ENCODE peak calls at places on chromosomes 1 and 21, in eight cellular contexts. R is esophagus squamous epithelium, W is epithelial cell of esophagus, O is heart right ventricle, J is fibroblast of mammary gland, T is fibroblast of pulmonary artery, B is astrocyte of the cerebellum, A is cardiac fibroblast. Q is an unnamed sample.

GRCh38 chr1:181704556-181704955 is 221.2 kb downstream of the CACNA1E start:
- DNase-seq in R (no peak), W (no peak), O (no peak), J (no peak), T (no peak), B (peak; percentile 6), A (no peak), Q (no peak)

GRCh38 chr1:195345149-195345548 is 1263.1 kb downstream of the KCNT2 start:
- DNase-seq in R (no peak), W (peak; percentile 38), O (no peak), J (no peak), T (no peak), B (no peak), A (no peak), Q (no peak)

GRCh38 chr1:3676581-3677410 is 24.5 kb downstream of the TP73 start:
- DNase-seq in R (no peak), W (no peak), O (no peak), J (no peak), T (no peak), B (no peak), A (no peak), Q (no peak)

GRCh38 chr1:6358144-6358624 is 35.4 kb downstream of the ACOT7 start:
- DNase-seq in R (no peak), W (peak; percentile 75), O (no peak), J (peak; percentile 21), T (peak; percentile 41), B (no peak), A (peak; percentile 22), Q (no peak)

GRCh38 chr1:89179343-89179742 is 3.5 kb upstream of the GBP7 start:
- DNase-seq in R (no peak), W (no peak), O (no peak), J (peak; percentile 4), T (no peak), B (no peak), A (no peak), Q (no peak)

GRCh38 chr1:217079579-217079978 is 356.4 kb upstream of the ESRRG start:
- DNase-seq in R (no peak), W (no peak), O (no peak), J (no peak), T (no peak), B (no peak), A (no peak), Q (no peak)

GRCh38 chr1:39825432-39825941 is 36.8 kb upstream of the BMP8B start:
- DNase-seq in R (no peak), W (no peak), O (no peak), J (no peak), T (no peak), B (no peak), A (no peak), Q (no peak)

GRCh38 chr1:19222979-19223824 is 13.1 kb upstream of the UBR4 start:
- DNase-seq in R (no peak), W (peak; percentile 50), O (no peak), J (peak; percentile 23), T (no peak), B (no peak), A (peak; percentile 22), Q (no peak)

DNA sequence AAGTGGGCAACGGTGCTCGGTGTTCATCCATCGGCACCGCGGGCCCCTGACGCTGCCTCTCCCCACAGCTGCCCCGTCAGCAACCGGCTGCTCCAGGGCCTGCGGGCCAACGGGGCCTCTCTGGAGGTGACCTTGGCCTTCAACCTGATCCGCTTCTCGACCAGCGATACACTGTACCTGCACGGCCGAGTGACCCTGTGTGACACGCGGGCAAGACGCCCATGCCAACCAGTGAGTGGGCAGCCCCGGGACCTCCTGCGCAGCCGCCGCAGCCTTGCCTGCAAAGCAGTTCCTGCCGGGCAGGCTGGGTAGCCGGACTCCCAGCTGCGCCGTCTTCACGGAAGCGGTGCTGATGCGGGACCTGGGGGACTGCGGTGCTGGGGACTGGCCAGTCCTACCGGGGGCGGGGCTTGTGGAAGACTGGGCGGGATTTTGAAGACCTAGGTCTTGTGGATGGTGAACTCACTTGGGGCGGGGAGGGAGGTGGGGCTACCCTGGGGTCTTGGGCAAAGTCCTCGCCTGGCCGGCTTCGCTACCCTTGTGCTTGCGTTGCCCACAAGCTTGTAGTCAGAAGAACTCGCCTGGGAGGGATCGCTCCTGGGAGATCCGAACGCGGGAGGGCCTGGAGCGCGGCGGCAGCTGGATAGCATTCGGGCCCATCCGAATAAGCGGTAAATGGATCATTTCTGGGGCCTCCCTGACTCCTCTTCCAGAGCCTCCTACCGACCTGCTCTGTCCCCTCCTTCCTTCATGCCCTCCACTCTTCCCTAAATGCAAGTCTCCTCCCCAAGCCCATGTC is 8.8 kb upstream of the CEP85 start:
- DNase-seq in R (no peak), W (peak; percentile 62), O (peak; percentile 65), J (peak; percentile 8), T (peak; percentile 38), B (no peak), A (peak; percentile 22), Q (no peak)
- H3K4me3 ChIP-seq in R (peak overlapping the region; percentile 39), W (peak overlapping the region; percentile 38), O (peak overlapping the region; percentile 55), J (peak overlapping the region; percentile 37), T (peak overlapping the region; percentile 51), B (peak overlapping the region; percentile 28), A (peak overlapping the region; percentile 43), Q (peak overlapping the region; percentile 45)

DNA sequence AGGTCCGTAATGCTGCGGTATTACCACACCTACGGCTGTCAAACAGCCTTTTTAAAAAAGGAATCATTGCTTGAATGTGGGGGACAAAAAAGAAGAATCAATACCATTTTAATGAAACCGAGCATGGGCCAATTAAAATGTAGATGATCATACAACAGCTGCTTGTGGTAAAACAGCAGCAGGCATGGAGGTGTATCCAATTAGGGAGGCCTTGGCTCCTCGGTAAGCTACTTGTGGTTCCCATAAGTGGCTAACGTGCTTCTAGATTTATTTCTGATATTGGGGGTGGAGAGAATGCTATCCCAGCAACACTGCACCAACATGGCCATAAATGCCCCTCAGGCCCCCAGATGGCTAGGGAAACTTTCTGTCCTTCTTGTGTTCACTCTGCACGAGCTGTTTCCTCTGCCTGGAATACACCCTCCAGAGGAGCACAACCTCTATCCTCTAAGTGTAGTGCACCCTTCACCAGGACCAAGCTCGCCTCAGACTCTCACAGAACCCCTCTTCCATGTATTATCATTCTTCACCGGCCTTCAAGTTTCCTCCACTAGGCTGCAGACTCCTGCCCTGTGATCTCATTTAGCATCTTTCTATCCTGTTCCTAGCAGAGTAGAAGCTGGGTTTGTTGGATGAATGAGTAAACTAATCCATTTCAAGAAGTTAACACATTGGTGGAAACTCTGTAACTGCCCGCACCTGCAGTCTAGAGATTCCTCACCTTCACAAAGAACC is 1.6 kb downstream of the PTPN14 start:
- DNase-seq in R (no peak), W (peak; percentile 44), O (no peak), J (peak; percentile 57), T (peak; percentile 45), B (no peak), A (peak; percentile 57), Q (peak; percentile 54)
- TF ChIP-seq CTCF in R (peak; percentile 33), W (peak; percentile 37), O (no peak), J (peak; percentile 45), T (peak; percentile 38), B (peak; percentile 57), A (peak; percentile 37), Q (peak; percentile 55)

GRCh38 chr1:237041461-237041794 is 556 bp upstream of the RYR2 start:
- DNase-seq in R (no peak), W (no peak), O (no peak), J (no peak), T (no peak), B (no peak), A (no peak), Q (no peak)

GRCh38 chr1:237043846-237044636 is 2.1 kb downstream of the RYR2 start:
- DNase-seq in R (no peak), W (no peak), O (peak; percentile 68), J (no peak), T (no peak), B (no peak), A (no peak), Q (no peak)

GRCh38 chr1:237042467-237042891 is 495 bp downstream of the RYR2 start:
- DNase-seq in R (no peak), W (no peak), O (no peak), J (no peak), T (no peak), B (no peak), A (no peak), Q (no peak)

GRCh38 chr1:237041795-237042466 is at the start of gene RYR2:
- DNase-seq in R (no peak), W (peak; percentile 30), O (no peak), J (no peak), T (no peak), B (no peak), A (no peak), Q (no peak)

DNA sequence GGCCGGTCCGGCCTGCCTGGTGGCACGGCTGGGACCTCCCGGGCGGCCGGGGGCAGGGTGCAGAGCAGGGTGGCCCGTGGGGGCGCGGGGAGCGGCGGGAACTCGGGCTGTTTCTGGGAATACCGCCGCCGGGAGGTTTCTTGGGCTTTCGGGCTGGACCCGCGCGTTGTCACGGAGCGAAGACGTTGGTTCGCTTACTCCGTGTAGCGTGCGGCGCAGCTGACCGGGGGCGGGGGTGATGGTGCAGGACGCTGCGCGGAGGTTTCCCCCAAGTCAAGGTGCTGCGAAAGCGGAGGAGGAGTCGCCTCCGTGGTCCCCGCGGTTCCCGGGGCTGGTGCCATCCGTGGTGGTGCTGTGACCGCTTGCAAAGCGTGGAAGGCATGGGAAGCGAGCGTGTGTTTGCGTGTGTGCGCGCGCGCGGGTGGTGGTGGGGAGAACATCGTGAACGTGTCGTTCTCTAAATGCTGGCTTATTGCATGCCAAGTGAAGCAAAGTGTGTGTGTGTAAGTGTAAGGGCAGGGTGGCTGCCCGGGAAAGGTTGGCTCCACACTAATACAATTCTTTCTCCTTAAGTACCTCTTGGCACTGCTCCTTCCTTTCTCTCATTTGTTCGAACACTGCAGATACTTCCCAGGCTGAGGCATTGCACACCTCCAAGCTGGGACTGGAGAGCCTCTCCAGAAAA is 1.1 kb downstream of the RYR2 start:
- DNase-seq in R (no peak), W (peak; percentile 2), O (peak; percentile 37), J (no peak), T (no peak), B (no peak), A (no peak), Q (no peak)
- H3K4me3 ChIP-seq in R (peak overlapping the region; percentile 55), W (no peak overlapping the region), O (peak overlapping the region; percentile 64), J (no peak overlapping the region), T (no peak overlapping the region), B (peak overlapping the region; percentile 33), A (no peak overlapping the region), Q (no peak overlapping the region)

GRCh38 chr21:44445413-44445812 is 9.9 kb upstream of the LRRC3 start:
- DNase-seq in R (no peak), W (no peak), O (no peak), J (no peak), T (no peak), B (no peak), A (no peak), Q (no peak)

GRCh38 chr21:44442266-44443125 is 12.8 kb upstream of the LRRC3 start:
- DNase-seq in R (no peak), W (no peak), O (no peak), J (no peak), T (no peak), B (no peak), A (no peak), Q (no peak)

GRCh38 chr21:44443291-44443890 is 11.9 kb upstream of the LRRC3 start:
- DNase-seq in R (no peak), W (no peak), O (no peak), J (no peak), T (no peak), B (no peak), A (no peak), Q (no peak)

GRCh38 chr21:44443891-44444285 is 11.4 kb upstream of the LRRC3 start:
- DNase-seq in R (no peak), W (no peak), O (no peak), J (no peak), T (no peak), B (no peak), A (no peak), Q (no peak)

DNA sequence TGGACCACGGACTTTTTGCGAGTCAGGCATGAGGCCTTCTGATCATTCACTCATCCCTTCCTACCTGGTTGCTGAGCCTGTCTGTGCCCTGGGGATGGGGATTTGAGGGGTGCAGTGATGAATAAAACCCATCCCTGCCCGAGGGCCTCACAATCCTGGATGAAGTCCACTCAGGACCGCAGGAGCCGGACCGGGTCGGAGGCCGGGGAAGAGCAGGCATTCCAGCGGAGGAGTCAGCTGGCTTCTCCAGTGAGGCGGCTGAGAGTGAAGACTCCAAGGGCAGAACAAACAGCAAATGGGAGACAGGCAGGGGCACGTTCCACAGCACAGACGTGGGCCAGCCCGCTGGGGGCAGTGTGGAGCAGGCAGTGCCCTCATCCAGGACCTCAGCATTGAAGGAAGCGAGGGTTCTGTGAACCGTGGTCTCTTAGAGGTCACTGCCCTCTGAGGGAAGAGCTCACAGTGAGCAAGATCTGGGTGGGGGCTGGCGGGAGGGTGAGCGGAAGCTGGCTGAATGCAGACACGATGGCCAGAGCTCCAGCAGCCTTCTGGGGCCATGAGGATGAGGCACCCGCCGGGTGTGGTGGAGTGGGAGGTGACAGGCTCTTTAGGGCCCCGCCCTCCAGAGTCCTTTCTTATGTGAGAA is 10.9 kb upstream of the LRRC3 start:
- DNase-seq in R (no peak), W (no peak), O (no peak), J (no peak), T (no peak), B (no peak), A (no peak), Q (no peak)
- TF ChIP-seq CTCF in R (no peak), W (no peak), O (no peak), J (peak; percentile 21), T (peak; percentile 16), B (no peak), A (peak; percentile 13), Q (peak; percentile 5)

Q was measured in AG10803.